ENCODE peak calls at places on chromosomes 12 and 14, in four cellular contexts. E is progenitor cell of endocrine pancreas; C is CD8-positive, alpha-beta T cell; M is AG04450. D is an unnamed sample.

GRCh38 chr12:127401005-127401404 is 866.0 kb upstream of the TMEM132C start:
- DNase-seq in E (no peak), C (no peak), M (no peak), D (no peak)

GRCh38 chr12:57467212-57467874 is 7.8 kb downstream of the GLI1 start:
- DNase-seq in E (no peak), C (no peak), M (no peak), D (no peak)

GRCh38 chr14:90523961-90524875 is 127.4 kb downstream of the CALM1 start:
- DNase-seq in E (no peak), C (no peak), M (no peak), D (no peak)

GRCh38 chr12:42477931-42478330 is 111.6 kb downstream of the PRICKLE1 start:
- DNase-seq in E (no peak), C (no peak), M (peak), D (no peak)

GRCh38 chr12:77225373-77225772 is 160.0 kb upstream of the E2F7 start:
- DNase-seq in E (peak), C (no peak), M (no peak), D (no peak)

GRCh38 chr12:5623411-5623810 is 191.5 kb downstream of the NTF3 start:
- DNase-seq in E (no peak), C (no peak), M (no peak), D (no peak)

GRCh38 chr14:105087308-105087962 is 22.2 kb upstream of the GPR132 start:
- DNase-seq in E (no peak), C (no peak), M (no peak), D (peak)

GRCh38 chr14:49959822-49960408 is 67.0 kb downstream of the ARF6 start:
- DNase-seq in E (no peak), C (no peak), M (no peak), D (peak)

GRCh38 chr12:118371354-118372282 is 1.1 kb downstream of the TAOK3 start:
- DNase-seq in E (peak), C (no peak), M (no peak), D (peak)

GRCh38 chr12:30823764-30824163 is 69.0 kb upstream of the CAPRIN2 start:
- DNase-seq in E (no peak), C (no peak), M (no peak), D (no peak)

GRCh38 chr12:30825341-30825740 is 70.6 kb upstream of the CAPRIN2 start:
- DNase-seq in E (no peak), C (no peak), M (no peak), D (no peak)

GRCh38 chr12:30824311-30824710 is 69.6 kb upstream of the CAPRIN2 start:
- DNase-seq in E (no peak), C (no peak), M (no peak), D (no peak)

GRCh38 chr12:30822385-30823139 is 67.8 kb upstream of the CAPRIN2 start:
- DNase-seq in E (peak), C (peak), M (no peak), D (peak)

GRCh38 chr12:30823140-30823669 is 68.5 kb upstream of the CAPRIN2 start:
- DNase-seq in E (peak), C (no peak), M (no peak), D (peak)
- TF ChIP-seq CTCF in E (peak), C (no peak), M (peak), D (peak)

GRCh38 chr14:41285193-41285748 is 321.4 kb upstream of the LRFN5 start:
- DNase-seq in E (peak), C (no peak), M (no peak), D (no peak)

GRCh38 chr14:41280745-41281144 is 325.9 kb upstream of the LRFN5 start:
- DNase-seq in E (no peak), C (no peak), M (no peak), D (no peak)
- TF ChIP-seq CTCF in E (peak), C (no peak), M (no peak), D (no peak)

GRCh38 chr14:72946491-72946890 is 20.2 kb downstream of the DCAF4 start:
- DNase-seq in E (no peak), C (no peak), M (no peak), D (no peak)
- TF ChIP-seq CTCF in E (no peak), C (no peak), M (no peak), D (no peak)

GRCh38 chr12:20798561-20798960 is 11.9 kb upstream of the SLCO1B3 start:
- DNase-seq in E (no peak), C (no peak), M (no peak), D (no peak)
- TF ChIP-seq CTCF in E (peak), C (no peak), M (no peak), D (peak)

GRCh38 chr14:65486856-65487255 is 74.3 kb downstream of the FUT8 start:
- DNase-seq in E (no peak), C (no peak), M (no peak), D (no peak)
- TF ChIP-seq CTCF in E (no peak), C (no peak), M (no peak), D (no peak)

GRCh38 chr12:100651108-100651507 is 77.6 kb downstream of the GAS2L3 start:
- DNase-seq in E (no peak), C (no peak), M (no peak), D (no peak)
- TF ChIP-seq CTCF in E (peak), C (no peak), M (no peak), D (peak)

GRCh38 chr14:32249780-32250179 is 46.7 kb upstream of the RNU6-8 start:
- DNase-seq in E (no peak), C (no peak), M (no peak), D (no peak)

GRCh38 chr14:32246751-32247150 is 43.7 kb upstream of the RNU6-8 start:
- DNase-seq in E (no peak), C (no peak), M (no peak), D (no peak)

GRCh38 chr14:32244404-32244803 is 41.3 kb upstream of the RNU6-8 start:
- DNase-seq in E (no peak), C (no peak), M (no peak), D (no peak)
- TF ChIP-seq CTCF in E (no peak), C (no peak), M (peak), D (peak)

DNA sequence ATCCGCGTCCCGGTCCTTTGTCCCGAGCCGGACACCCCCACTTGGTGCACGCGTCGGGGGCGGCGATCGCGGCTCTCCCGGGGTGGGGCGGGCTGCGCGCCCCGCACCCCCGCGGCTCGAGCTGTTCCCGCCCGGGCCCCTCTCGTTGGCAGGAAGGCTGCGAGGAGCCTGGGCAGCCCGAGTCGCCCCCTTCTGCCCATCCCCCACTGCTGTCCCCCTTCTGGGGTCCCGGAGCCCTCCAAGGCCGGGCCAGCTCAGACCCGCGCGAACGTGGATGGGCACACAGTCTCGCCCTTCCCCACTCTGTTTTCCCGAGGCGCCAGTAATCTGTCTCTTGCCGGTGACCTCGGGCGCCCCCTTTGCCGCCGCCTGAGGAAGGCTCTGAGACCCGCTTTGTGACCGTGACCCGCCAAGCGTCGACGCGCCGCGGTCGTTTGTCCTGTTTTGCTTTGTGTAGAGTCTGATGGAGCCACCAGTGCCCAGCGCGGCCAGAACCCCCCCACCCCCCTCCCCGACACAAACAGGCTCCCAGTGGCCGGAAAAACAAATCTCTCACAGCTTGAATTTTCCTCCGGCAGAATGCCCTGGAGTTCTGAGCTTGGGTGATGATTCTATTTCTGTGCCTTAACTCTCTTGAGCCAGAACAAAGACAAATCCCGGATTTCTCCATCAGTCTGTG is 610 bp downstream of the C14orf132 start:
- DNase-seq in E (peak), C (peak), M (no peak), D (no peak)
- TF ChIP-seq CTCF in E (peak), C (no peak), M (peak), D (peak)

GRCh38 chr12:53695148-53696138 is 19.6 kb upstream of the ATP5MC2 start:
- DNase-seq in E (peak), C (no peak), M (no peak), D (no peak)

GRCh38 chr12:53698948-53699672 is 23.2 kb upstream of the ATP5MC2 start:
- DNase-seq in E (no peak), C (no peak), M (no peak), D (no peak)

GRCh38 chr12:53696655-53697321 is 20.9 kb upstream of the ATP5MC2 start:
- DNase-seq in E (no peak), C (no peak), M (no peak), D (no peak)

GRCh38 chr12:53696285-53696654 is 20.4 kb upstream of the ATP5MC2 start:
- DNase-seq in E (peak), C (no peak), M (peak), D (peak)

DNA sequence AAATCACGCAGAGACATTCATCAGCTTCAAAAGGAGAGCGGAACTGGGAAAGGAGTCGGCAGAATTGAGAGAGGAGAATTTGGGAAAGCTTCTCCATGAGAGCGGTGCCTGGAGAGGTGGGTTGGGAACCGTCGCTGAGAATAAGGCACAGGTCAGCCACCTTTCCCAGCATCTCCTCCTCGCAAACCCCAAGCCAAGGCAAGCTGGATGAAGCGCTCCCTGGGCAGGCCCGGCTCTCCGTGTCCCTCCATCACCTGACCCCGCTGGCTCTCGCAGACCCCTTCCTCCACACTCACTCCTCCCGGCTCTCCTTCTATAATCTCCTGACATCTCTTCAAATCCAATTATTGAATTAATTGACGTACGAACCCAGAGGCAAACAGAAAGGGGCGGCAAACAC is 18.9 kb upstream of the ATP5MC2 start:
- DNase-seq in E (no peak), C (no peak), M (no peak), D (no peak)
- TF ChIP-seq CTCF in E (no peak), C (no peak), M (no peak), D (no peak)